ENCODE peak calls at places on chromosomes 12 and 14, in six cellular contexts. One of them, this sample, is unnamed.

GRCh38 chr14:73802431-73803188 is 49.0 kb upstream of the PTGR2 start:
- DNase-seq in cerebellar cortex: no peak
- DNase-seq in COR-L47: no peak
- DNase-seq in HuH-7.5: peak; percentile 45
- DNase-seq in cardiac septum: no peak
- DNase-seq in NCI-H1417 treated with DMSO at 0.1 percent for 48 hours: no peak
- DNase-seq in this sample: no peak

GRCh38 chr12:77339610-77340009 is 274.2 kb upstream of the E2F7 start:
- DNase-seq in cerebellar cortex: no peak
- DNase-seq in COR-L47: no peak
- DNase-seq in HuH-7.5: no peak
- DNase-seq in cardiac septum: no peak
- DNase-seq in NCI-H1417 treated with DMSO at 0.1 percent for 48 hours: no peak
- DNase-seq in this sample: no peak

GRCh38 chr12:105440037-105440664 is 109.7 kb downstream of the C12orf75 start:
- DNase-seq in cerebellar cortex: no peak
- DNase-seq in COR-L47: no peak
- DNase-seq in HuH-7.5: no peak
- DNase-seq in cardiac septum: no peak
- DNase-seq in NCI-H1417 treated with DMSO at 0.1 percent for 48 hours: no peak
- DNase-seq in this sample: no peak

GRCh38 chr14:26394114-26394855 is 203.5 kb downstream of the NOVA1 start:
- DNase-seq in cerebellar cortex: peak; percentile 80
- DNase-seq in COR-L47: peak; percentile 91
- DNase-seq in HuH-7.5: no peak
- DNase-seq in cardiac septum: no peak
- DNase-seq in NCI-H1417 treated with DMSO at 0.1 percent for 48 hours: peak; percentile 99
- DNase-seq in this sample: no peak

GRCh38 chr14:49546766-49547165 is 39.4 kb downstream of the RPS29 start:
- DNase-seq in cerebellar cortex: no peak
- DNase-seq in COR-L47: no peak
- DNase-seq in HuH-7.5: no peak
- DNase-seq in cardiac septum: no peak
- DNase-seq in NCI-H1417 treated with DMSO at 0.1 percent for 48 hours: no peak
- DNase-seq in this sample: no peak

GRCh38 chr12:50074936-50075807 is 10.0 kb upstream of the SMARCD1 start:
- DNase-seq in cerebellar cortex: peak; percentile 88
- DNase-seq in COR-L47: peak; percentile 53
- DNase-seq in HuH-7.5: peak; percentile 92
- DNase-seq in cardiac septum: peak; percentile 92
- DNase-seq in NCI-H1417 treated with DMSO at 0.1 percent for 48 hours: peak; percentile 32
- DNase-seq in this sample: peak; percentile 82

GRCh38 chr14:61368061-61368710 is 46.8 kb downstream of the PRKCH start:
- DNase-seq in cerebellar cortex: no peak
- DNase-seq in COR-L47: no peak
- DNase-seq in HuH-7.5: no peak
- DNase-seq in cardiac septum: peak; percentile 77
- DNase-seq in NCI-H1417 treated with DMSO at 0.1 percent for 48 hours: no peak
- DNase-seq in this sample: no peak

GRCh38 chr14:77148510-77149231 is 7.1 kb upstream of the ZDHHC22 start:
- DNase-seq in cerebellar cortex: peak; percentile 90
- DNase-seq in COR-L47: no peak
- DNase-seq in HuH-7.5: no peak
- DNase-seq in cardiac septum: peak; percentile 17
- DNase-seq in NCI-H1417 treated with DMSO at 0.1 percent for 48 hours: no peak
- DNase-seq in this sample: no peak

GRCh38 chr12:95790025-95790911 is at the start of gene NTN4:
- DNase-seq in cerebellar cortex: no peak
- DNase-seq in COR-L47: peak; percentile 39
- DNase-seq in HuH-7.5: peak; percentile 42
- DNase-seq in cardiac septum: no peak
- DNase-seq in NCI-H1417 treated with DMSO at 0.1 percent for 48 hours: no peak
- DNase-seq in this sample: no peak

GRCh38 chr14:99254391-99255009 is 17.5 kb downstream of the BCL11B start:
- DNase-seq in cerebellar cortex: no peak
- DNase-seq in COR-L47: no peak
- DNase-seq in HuH-7.5: no peak
- DNase-seq in cardiac septum: no peak
- DNase-seq in NCI-H1417 treated with DMSO at 0.1 percent for 48 hours: no peak
- DNase-seq in this sample: no peak

GRCh38 chr14:72736348-72736747 is 157.6 kb downstream of the DPF3 start:
- DNase-seq in cerebellar cortex: no peak
- DNase-seq in COR-L47: no peak
- DNase-seq in HuH-7.5: peak; percentile 33
- DNase-seq in cardiac septum: peak; percentile 14
- DNase-seq in NCI-H1417 treated with DMSO at 0.1 percent for 48 hours: no peak
- DNase-seq in this sample: peak; percentile 46

GRCh38 chr14:101132588-101132987 is 229.1 kb upstream of the RTL1 start:
- DNase-seq in cerebellar cortex: no peak
- DNase-seq in COR-L47: no peak
- DNase-seq in HuH-7.5: no peak
- DNase-seq in cardiac septum: no peak
- DNase-seq in NCI-H1417 treated with DMSO at 0.1 percent for 48 hours: no peak
- DNase-seq in this sample: no peak

GRCh38 chr14:65026526-65026925 is 39.8 kb downstream of the FNTB start:
- DNase-seq in cerebellar cortex: no peak
- DNase-seq in COR-L47: no peak
- DNase-seq in HuH-7.5: no peak
- DNase-seq in cardiac septum: no peak
- DNase-seq in NCI-H1417 treated with DMSO at 0.1 percent for 48 hours: no peak
- DNase-seq in this sample: no peak

GRCh38 chr14:27672047-27672446 is 1074.2 kb upstream of the NOVA1 start:
- DNase-seq in cerebellar cortex: no peak
- DNase-seq in COR-L47: no peak
- DNase-seq in HuH-7.5: peak; percentile 8
- DNase-seq in cardiac septum: no peak
- DNase-seq in NCI-H1417 treated with DMSO at 0.1 percent for 48 hours: no peak
- DNase-seq in this sample: no peak

GRCh38 chr14:25110101-25110500 is 60.2 kb upstream of the STXBP6 start:
- DNase-seq in cerebellar cortex: no peak
- DNase-seq in COR-L47: no peak
- DNase-seq in HuH-7.5: no peak
- DNase-seq in cardiac septum: no peak
- DNase-seq in NCI-H1417 treated with DMSO at 0.1 percent for 48 hours: no peak
- DNase-seq in this sample: no peak

GRCh38 chr14:74846968-74847549 is 28.9 kb downstream of the PROX2 start:
- DNase-seq in cerebellar cortex: no peak
- DNase-seq in COR-L47: no peak
- DNase-seq in HuH-7.5: no peak
- DNase-seq in cardiac septum: no peak
- DNase-seq in NCI-H1417 treated with DMSO at 0.1 percent for 48 hours: no peak
- DNase-seq in this sample: no peak

GRCh38 chr12:2719405-2719804 is 75.4 kb upstream of the FKBP4 start:
- DNase-seq in cerebellar cortex: no peak
- DNase-seq in COR-L47: no peak
- DNase-seq in HuH-7.5: no peak
- DNase-seq in cardiac septum: no peak
- DNase-seq in NCI-H1417 treated with DMSO at 0.1 percent for 48 hours: no peak
- DNase-seq in this sample: no peak

GRCh38 chr12:30823140-30823669 is 68.5 kb upstream of the CAPRIN2 start:
- DNase-seq in cerebellar cortex: no peak
- DNase-seq in COR-L47: no peak
- DNase-seq in HuH-7.5: no peak
- DNase-seq in cardiac septum: no peak
- DNase-seq in NCI-H1417 treated with DMSO at 0.1 percent for 48 hours: no peak
- DNase-seq in this sample: no peak

GRCh38 chr12:62799766-62800406 is 135.1 kb downstream of the PPM1H start:
- DNase-seq in cerebellar cortex: no peak
- DNase-seq in COR-L47: no peak
- DNase-seq in HuH-7.5: no peak
- DNase-seq in cardiac septum: no peak
- DNase-seq in NCI-H1417 treated with DMSO at 0.1 percent for 48 hours: no peak
- DNase-seq in this sample: no peak

GRCh38 chr12:110312581-110313360 is 31.7 kb downstream of the ATP2A2 start:
- DNase-seq in cerebellar cortex: no peak
- DNase-seq in COR-L47: no peak
- DNase-seq in HuH-7.5: no peak
- DNase-seq in cardiac septum: no peak
- DNase-seq in NCI-H1417 treated with DMSO at 0.1 percent for 48 hours: no peak
- DNase-seq in this sample: no peak

GRCh38 chr12:93786669-93787397 is 109.7 kb downstream of the CRADD start:
- DNase-seq in cerebellar cortex: no peak
- DNase-seq in COR-L47: no peak
- DNase-seq in HuH-7.5: no peak
- DNase-seq in cardiac septum: no peak
- DNase-seq in NCI-H1417 treated with DMSO at 0.1 percent for 48 hours: no peak
- DNase-seq in this sample: no peak

GRCh38 chr14:101961011-101961721 is 3.2 kb upstream of the DYNC1H1 start:
- DNase-seq in cerebellar cortex: peak; percentile 88
- DNase-seq in COR-L47: peak; percentile 90
- DNase-seq in HuH-7.5: peak; percentile 74
- DNase-seq in cardiac septum: peak; percentile 88
- DNase-seq in NCI-H1417 treated with DMSO at 0.1 percent for 48 hours: peak; percentile 65
- DNase-seq in this sample: peak; percentile 72

GRCh38 chr12:119319638-119320037 is 14.9 kb upstream of the CCDC60 start:
- DNase-seq in cerebellar cortex: no peak
- DNase-seq in COR-L47: no peak
- DNase-seq in HuH-7.5: no peak
- DNase-seq in cardiac septum: no peak
- DNase-seq in NCI-H1417 treated with DMSO at 0.1 percent for 48 hours: no peak
- DNase-seq in this sample: no peak

GRCh38 chr12:45655186-45655585 is 74.3 kb upstream of the ARID2 start:
- DNase-seq in cerebellar cortex: no peak
- DNase-seq in COR-L47: peak; percentile 63
- DNase-seq in HuH-7.5: peak; percentile 16
- DNase-seq in cardiac septum: no peak
- DNase-seq in NCI-H1417 treated with DMSO at 0.1 percent for 48 hours: peak; percentile 52
- DNase-seq in this sample: peak; percentile 15

GRCh38 chr14:33812596-33812995 is 138.3 kb downstream of the EGLN3 start:
- DNase-seq in cerebellar cortex: no peak
- DNase-seq in COR-L47: no peak
- DNase-seq in HuH-7.5: no peak
- DNase-seq in cardiac septum: no peak
- DNase-seq in NCI-H1417 treated with DMSO at 0.1 percent for 48 hours: no peak
- DNase-seq in this sample: no peak

GRCh38 chr12:8648598-8649205 is 13.9 kb downstream of the MFAP5 start:
- DNase-seq in cerebellar cortex: no peak
- DNase-seq in COR-L47: no peak
- DNase-seq in HuH-7.5: no peak
- DNase-seq in cardiac septum: no peak
- DNase-seq in NCI-H1417 treated with DMSO at 0.1 percent for 48 hours: no peak
- DNase-seq in this sample: no peak

GRCh38 chr14:50082308-50082742 is 34.0 kb downstream of the VCPKMT start:
- DNase-seq in cerebellar cortex: no peak
- DNase-seq in COR-L47: no peak
- DNase-seq in HuH-7.5: no peak
- DNase-seq in cardiac septum: no peak
- DNase-seq in NCI-H1417 treated with DMSO at 0.1 percent for 48 hours: no peak
- DNase-seq in this sample: no peak

GRCh38 chr12:127175361-127175760 is 1091.6 kb upstream of the TMEM132C start:
- DNase-seq in cerebellar cortex: no peak
- DNase-seq in COR-L47: no peak
- DNase-seq in HuH-7.5: no peak
- DNase-seq in cardiac septum: no peak
- DNase-seq in NCI-H1417 treated with DMSO at 0.1 percent for 48 hours: no peak
- DNase-seq in this sample: no peak

GRCh38 chr12:14238224-14238792 is 127.2 kb upstream of the ATF7IP start:
- DNase-seq in cerebellar cortex: peak; percentile 40
- DNase-seq in COR-L47: no peak
- DNase-seq in HuH-7.5: no peak
- DNase-seq in cardiac septum: no peak
- DNase-seq in NCI-H1417 treated with DMSO at 0.1 percent for 48 hours: peak; percentile 23
- DNase-seq in this sample: no peak

GRCh38 chr14:54685286-54685845 is 118.4 kb downstream of the SAMD4A start:
- DNase-seq in cerebellar cortex: no peak
- DNase-seq in COR-L47: no peak
- DNase-seq in HuH-7.5: no peak
- DNase-seq in cardiac septum: no peak
- DNase-seq in NCI-H1417 treated with DMSO at 0.1 percent for 48 hours: no peak
- DNase-seq in this sample: no peak

GRCh38 chr14:75274899-75275569 is 3.6 kb upstream of the FOS start:
- DNase-seq in cerebellar cortex: no peak
- DNase-seq in COR-L47: no peak
- DNase-seq in HuH-7.5: no peak
- DNase-seq in cardiac septum: peak; percentile 89
- DNase-seq in NCI-H1417 treated with DMSO at 0.1 percent for 48 hours: no peak
- DNase-seq in this sample: no peak

GRCh38 chr12:118344829-118345228 is 27.9 kb downstream of the TAOK3 start:
- DNase-seq in cerebellar cortex: no peak
- DNase-seq in COR-L47: no peak
- DNase-seq in HuH-7.5: no peak
- DNase-seq in cardiac septum: no peak
- DNase-seq in NCI-H1417 treated with DMSO at 0.1 percent for 48 hours: no peak
- DNase-seq in this sample: no peak

GRCh38 chr14:50085570-50086315 is 30.6 kb downstream of the VCPKMT start:
- DNase-seq in cerebellar cortex: no peak
- DNase-seq in COR-L47: no peak
- DNase-seq in HuH-7.5: no peak
- DNase-seq in cardiac septum: no peak
- DNase-seq in NCI-H1417 treated with DMSO at 0.1 percent for 48 hours: no peak
- DNase-seq in this sample: no peak

GRCh38 chr12:62363506-62363905 is 103.1 kb upstream of the MON2 start:
- DNase-seq in cerebellar cortex: no peak
- DNase-seq in COR-L47: no peak
- DNase-seq in HuH-7.5: no peak
- DNase-seq in cardiac septum: no peak
- DNase-seq in NCI-H1417 treated with DMSO at 0.1 percent for 48 hours: no peak
- DNase-seq in this sample: no peak

GRCh38 chr12:116200812-116201211 is 76.7 kb downstream of the MED13L start:
- DNase-seq in cerebellar cortex: no peak
- DNase-seq in COR-L47: no peak
- DNase-seq in HuH-7.5: no peak
- DNase-seq in cardiac septum: no peak
- DNase-seq in NCI-H1417 treated with DMSO at 0.1 percent for 48 hours: no peak
- DNase-seq in this sample: no peak

GRCh38 chr14:104928391-104929133 is 3.9 kb downstream of the PLD4 start:
- DNase-seq in cerebellar cortex: no peak
- DNase-seq in COR-L47: no peak
- DNase-seq in HuH-7.5: no peak
- DNase-seq in cardiac septum: no peak
- DNase-seq in NCI-H1417 treated with DMSO at 0.1 percent for 48 hours: no peak
- DNase-seq in this sample: no peak